ENCODE peak calls at places on chromosomes 6 and 20, in five cellular contexts. C, L, J, X and T are unnamed samples.

GRCh38 chr6:168368971-168369370 is 49.4 kb upstream of the DACT2 start:
- DNase-seq in C (peak; percentile 54), L (no peak), J (no peak), X (no peak), T (no peak)

GRCh38 chr20:62014488-62014775 is 51.2 kb downstream of the TAF4 start:
- DNase-seq in C (no peak), L (no peak), J (no peak), X (no peak), T (no peak)

GRCh38 chr20:53515749-53516148 is 77.9 kb downstream of the ZNF217 start:
- DNase-seq in C (no peak), L (no peak), J (no peak), X (no peak), T (no peak)

GRCh38 chr6:33854572-33855030 is 50.8 kb upstream of the MLN start:
- DNase-seq in C (no peak), L (no peak), J (no peak), X (no peak), T (no peak)

GRCh38 chr20:63536997-63537524 is at the start of gene PTK6:
- DNase-seq in C (no peak), L (no peak), J (no peak), X (no peak), T (no peak)

GRCh38 chr20:10467985-10468845 is 33.1 kb downstream of the SLX4IP start:
- DNase-seq in C (no peak), L (no peak), J (no peak), X (peak; percentile 24), T (no peak)

GRCh38 chr20:49769125-49769581 is 43.5 kb upstream of the SLC9A8 start:
- DNase-seq in C (no peak), L (no peak), J (no peak), X (no peak), T (no peak)

GRCh38 chr6:98574991-98575390 is 259.4 kb upstream of the POU3F2 start:
- DNase-seq in C (no peak), L (no peak), J (no peak), X (no peak), T (no peak)

GRCh38 chr20:3563548-3564177 is 92.8 kb downstream of the ATRN start:
- DNase-seq in C (no peak), L (no peak), J (no peak), X (peak; percentile 34), T (no peak)

GRCh38 chr20:35478804-35479472 is 23.5 kb downstream of the CEP250 start:
- DNase-seq in C (no peak), L (no peak), J (no peak), X (no peak), T (no peak)

GRCh38 chr6:15489563-15489962 is 173.3 kb downstream of the DTNBP1 start:
- DNase-seq in C (no peak), L (no peak), J (no peak), X (no peak), T (no peak)

GRCh38 chr6:101344885-101345284 is 48.6 kb upstream of the GRIK2 start:
- DNase-seq in C (no peak), L (no peak), J (no peak), X (no peak), T (no peak)

GRCh38 chr6:135624402-135625297 is 127.1 kb upstream of the AHI1 start:
- DNase-seq in C (no peak), L (no peak), J (no peak), X (peak; percentile 5), T (no peak)

GRCh38 chr6:137724018-137724403 is 143.0 kb upstream of the TNFAIP3 start:
- DNase-seq in C (no peak), L (no peak), J (no peak), X (no peak), T (no peak)

GRCh38 chr6:21946298-21946783 is 350.5 kb downstream of the PRL start:
- DNase-seq in C (no peak), L (no peak), J (no peak), X (peak; percentile 99), T (no peak)

GRCh38 chr20:48686238-48687096 is 141.3 kb downstream of the PREX1 start:
- DNase-seq in C (peak; percentile 52), L (no peak), J (no peak), X (peak; percentile 32), T (no peak)

GRCh38 chr6:120615238-120615637 is 719.0 kb downstream of the TBC1D32 start:
- DNase-seq in C (no peak), L (no peak), J (no peak), X (no peak), T (no peak)

GRCh38 chr6:93176070-93176469 is 243.3 kb downstream of the EPHA7 start:
- DNase-seq in C (no peak), L (no peak), J (no peak), X (no peak), T (no peak)

GRCh38 chr20:38113401-38114325 is 51.4 kb downstream of the TGM2 start:
- DNase-seq in C (no peak), L (no peak), J (no peak), X (no peak), T (no peak)

GRCh38 chr6:16674666-16675392 is 86.4 kb downstream of the ATXN1 start:
- DNase-seq in C (no peak), L (no peak), J (no peak), X (peak; percentile 84), T (no peak)

GRCh38 chr6:168711049-168711640 is 270.2 kb downstream of the SMOC2 start:
- DNase-seq in C (no peak), L (no peak), J (no peak), X (no peak), T (no peak)

GRCh38 chr6:47134476-47135189 is 92.5 kb upstream of the ADGRF1 start:
- DNase-seq in C (no peak), L (no peak), J (no peak), X (peak; percentile 99), T (no peak)

GRCh38 chr20:45036044-45036755 is 64.7 kb downstream of the KCNS1 start:
- DNase-seq in C (no peak), L (no peak), J (peak; percentile 13), X (peak; percentile 70), T (no peak)

GRCh38 chr6:140774080-140774505 is 1358.6 kb upstream of the GJE1 start:
- DNase-seq in C (no peak), L (no peak), J (no peak), X (peak; percentile 90), T (no peak)

GRCh38 chr6:79134699-79135474 is 56.8 kb upstream of the PHIP start:
- DNase-seq in C (no peak), L (no peak), J (no peak), X (no peak), T (no peak)

GRCh38 chr6:38638941-38639497 is 710 bp downstream of the BTBD9 start:
- DNase-seq in C (no peak), L (peak; percentile 48), J (peak; percentile 40), X (peak; percentile 60), T (peak; percentile 37)

GRCh38 chr6:5184878-5185277 is 75.9 kb downstream of the LYRM4 start:
- DNase-seq in C (no peak), L (no peak), J (no peak), X (no peak), T (no peak)

GRCh38 chr20:1199981-1200380 is 3.3 kb upstream of the C20orf202 start:
- DNase-seq in C (no peak), L (no peak), J (no peak), X (no peak), T (no peak)

GRCh38 chr20:21159658-21160380 is 33.9 kb downstream of the KIZ start:
- DNase-seq in C (no peak), L (no peak), J (no peak), X (no peak), T (no peak)

GRCh38 chr6:91098006-91098405 is 511.1 kb upstream of the MAP3K7 start:
- DNase-seq in C (no peak), L (no peak), J (no peak), X (peak; percentile 19), T (no peak)